ENCODE peak calls at places on chromosomes 3 and 15, in five cellular contexts. One of them, this sample, is unnamed.

GRCh38 chr3:142501004-142501926 is 53.4 kb upstream of the XRN1 start:
- DNase-seq in AG10803: peak; percentile 85
- DNase-seq in heart right ventricle: no peak
- DNase-seq in central memory CD4-positive, alpha-beta T cell: no peak
- DNase-seq in T-cell: no peak
- DNase-seq in this sample: peak; percentile 92

GRCh38 chr3:125316949-125317348 is 58.2 kb downstream of the ZNF148 start:
- DNase-seq in AG10803: no peak
- DNase-seq in heart right ventricle: no peak
- DNase-seq in central memory CD4-positive, alpha-beta T cell: no peak
- DNase-seq in T-cell: no peak
- DNase-seq in this sample: no peak

GRCh38 chr3:59267021-59267420 is 217.2 kb upstream of the CFAP20DC start:
- DNase-seq in T-cell: no peak
- DNase-seq in AG10803: peak; percentile 56
- DNase-seq in heart right ventricle: no peak
- DNase-seq in central memory CD4-positive, alpha-beta T cell: no peak
- DNase-seq in this sample: no peak

GRCh38 chr15:81016253-81017068 is 15.7 kb downstream of the TLNRD1 start:
- DNase-seq in heart right ventricle: no peak
- DNase-seq in AG10803: no peak
- DNase-seq in central memory CD4-positive, alpha-beta T cell: no peak
- DNase-seq in T-cell: no peak
- DNase-seq in this sample: no peak

GRCh38 chr15:35159170-35159569 is 74.1 kb upstream of the NANOGP8 start:
- DNase-seq in central memory CD4-positive, alpha-beta T cell: no peak
- DNase-seq in T-cell: no peak
- DNase-seq in heart right ventricle: no peak
- DNase-seq in AG10803: no peak
- DNase-seq in this sample: no peak

GRCh38 chr15:84731774-84732173 is 15.8 kb upstream of the SEC11A start:
- DNase-seq in heart right ventricle: no peak
- DNase-seq in T-cell: no peak
- DNase-seq in AG10803: peak; percentile 95
- DNase-seq in central memory CD4-positive, alpha-beta T cell: no peak
- DNase-seq in this sample: peak; percentile 58

GRCh38 chr3:155262295-155262694 is 31.2 kb downstream of the STRIT1 start:
- DNase-seq in T-cell: no peak
- DNase-seq in heart right ventricle: no peak
- DNase-seq in central memory CD4-positive, alpha-beta T cell: no peak
- DNase-seq in AG10803: no peak
- DNase-seq in this sample: no peak

GRCh38 chr3:58217209-58217811 is 6.5 kb upstream of the DNASE1L3 start:
- DNase-seq in T-cell: peak; percentile 40
- DNase-seq in AG10803: peak; percentile 60
- DNase-seq in central memory CD4-positive, alpha-beta T cell: peak; percentile 42
- DNase-seq in heart right ventricle: peak; percentile 62
- DNase-seq in this sample: peak; percentile 77

GRCh38 chr15:39360417-39360816 is 220.5 kb upstream of the THBS1 start:
- DNase-seq in central memory CD4-positive, alpha-beta T cell: no peak
- DNase-seq in AG10803: peak; percentile 48
- DNase-seq in T-cell: no peak
- DNase-seq in heart right ventricle: no peak
- DNase-seq in this sample: peak; percentile 51

GRCh38 chr15:56820333-56820732 is 87.0 kb upstream of the ZNF280D start:
- DNase-seq in heart right ventricle: no peak
- DNase-seq in AG10803: no peak
- DNase-seq in central memory CD4-positive, alpha-beta T cell: no peak
- DNase-seq in T-cell: no peak
- DNase-seq in this sample: no peak

GRCh38 chr3:39165518-39165917 is 12.1 kb upstream of the CSRNP1 start:
- DNase-seq in AG10803: no peak
- DNase-seq in T-cell: no peak
- DNase-seq in heart right ventricle: no peak
- DNase-seq in central memory CD4-positive, alpha-beta T cell: no peak
- DNase-seq in this sample: no peak

GRCh38 chr3:108603689-108604088 is 14.2 kb downstream of the DZIP3 start:
- DNase-seq in heart right ventricle: no peak
- DNase-seq in AG10803: no peak
- DNase-seq in T-cell: no peak
- DNase-seq in central memory CD4-positive, alpha-beta T cell: peak; percentile 38
- DNase-seq in this sample: peak; percentile 18

GRCh38 chr3:149453140-149453805 is 21.2 kb upstream of the TM4SF4 start:
- DNase-seq in T-cell: no peak
- DNase-seq in heart right ventricle: no peak
- DNase-seq in AG10803: no peak
- DNase-seq in central memory CD4-positive, alpha-beta T cell: no peak
- DNase-seq in this sample: no peak

GRCh38 chr3:106176734-106177133 is 307.9 kb upstream of the CBLB start:
- DNase-seq in T-cell: peak; percentile 56
- DNase-seq in heart right ventricle: no peak
- DNase-seq in central memory CD4-positive, alpha-beta T cell: peak; percentile 76
- DNase-seq in AG10803: peak; percentile 12
- DNase-seq in this sample: no peak

GRCh38 chr3:155701882-155702465 is 42.9 kb downstream of the PLCH1 start:
- DNase-seq in heart right ventricle: no peak
- DNase-seq in central memory CD4-positive, alpha-beta T cell: peak; percentile 18
- DNase-seq in AG10803: peak; percentile 67
- DNase-seq in T-cell: no peak
- DNase-seq in this sample: peak; percentile 49

GRCh38 chr3:106261915-106262683 is 393.3 kb upstream of the CBLB start:
- DNase-seq in AG10803: peak; percentile 96
- DNase-seq in central memory CD4-positive, alpha-beta T cell: no peak
- DNase-seq in heart right ventricle: no peak
- DNase-seq in T-cell: no peak
- DNase-seq in this sample: peak; percentile 92

GRCh38 chr3:172658344-172659245 is 52.3 kb downstream of the NCEH1 start:
- DNase-seq in central memory CD4-positive, alpha-beta T cell: no peak
- DNase-seq in AG10803: peak; percentile 88
- DNase-seq in T-cell: no peak
- DNase-seq in heart right ventricle: no peak
- DNase-seq in this sample: peak; percentile 100

GRCh38 chr3:166531730-166532129 is 694.5 kb upstream of the BCHE start:
- DNase-seq in T-cell: no peak
- DNase-seq in central memory CD4-positive, alpha-beta T cell: no peak
- DNase-seq in AG10803: no peak
- DNase-seq in heart right ventricle: no peak
- DNase-seq in this sample: no peak

GRCh38 chr3:95645291-95645690 is 1169.1 kb upstream of the EPHA6 start:
- DNase-seq in T-cell: no peak
- DNase-seq in AG10803: no peak
- DNase-seq in central memory CD4-positive, alpha-beta T cell: no peak
- DNase-seq in heart right ventricle: no peak
- DNase-seq in this sample: no peak

GRCh38 chr3:127717357-127718243 is 44.8 kb downstream of the ABTB1 start:
- DNase-seq in AG10803: peak; percentile 90
- DNase-seq in central memory CD4-positive, alpha-beta T cell: no peak
- DNase-seq in heart right ventricle: no peak
- DNase-seq in T-cell: no peak
- DNase-seq in this sample: no peak

GRCh38 chr15:48865387-48866079 is 12.4 kb upstream of the EID1 start:
- DNase-seq in AG10803: peak; percentile 35
- DNase-seq in central memory CD4-positive, alpha-beta T cell: no peak
- DNase-seq in T-cell: no peak
- DNase-seq in heart right ventricle: no peak
- DNase-seq in this sample: peak; percentile 48

GRCh38 chr3:65483475-65483874 is 555.2 kb downstream of the MAGI1 start:
- DNase-seq in heart right ventricle: peak; percentile 44
- DNase-seq in T-cell: no peak
- DNase-seq in AG10803: peak; percentile 72
- DNase-seq in central memory CD4-positive, alpha-beta T cell: no peak
- DNase-seq in this sample: no peak

GRCh38 chr15:57720861-57721260 is 14.3 kb downstream of the POLR2M start:
- DNase-seq in central memory CD4-positive, alpha-beta T cell: no peak
- DNase-seq in T-cell: no peak
- DNase-seq in heart right ventricle: no peak
- DNase-seq in AG10803: peak; percentile 72
- DNase-seq in this sample: no peak

GRCh38 chr3:182524711-182525401 is 268.4 kb upstream of the ATP11B start:
- DNase-seq in T-cell: no peak
- DNase-seq in AG10803: no peak
- DNase-seq in central memory CD4-positive, alpha-beta T cell: no peak
- DNase-seq in heart right ventricle: no peak
- DNase-seq in this sample: no peak